ENCODE peak calls at places on chromosomes 4 and X, in six cellular contexts. O is stomach, W is uterus, B is testis, J is right lobe of liver, D is transverse colon. H is an unnamed sample. For H3K4me1, the result is how much of the 10 kb centered on the place peaks cover.

GRCh38 chrX:41384041-41384705 is 50.2 kb downstream of the DDX3X start:
- DNase-seq in D (peak), W (peak), J (peak), O (peak), B (peak), H (peak)

GRCh38 chr4:148441624-148441985 is 609 bp downstream of the NR3C2 start:
- DNase-seq in B (peak), O (no peak), D (no peak), W (peak), J (no peak), H (peak)

GRCh38 chr4:105637409-105638258 is 70.9 kb downstream of the INTS12 start:
- DNase-seq in J (peak), O (peak), D (peak), W (peak), B (peak), H (peak)

GRCh38 chr4:172686021-172686420 is 482.6 kb upstream of the GALNT7 start:
- DNase-seq in W (no peak), B (no peak), O (no peak), D (no peak), J (no peak), H (no peak)

GRCh38 chr4:168643083-168643795 is 146.4 kb downstream of the PALLD start:
- DNase-seq in O (no peak), D (no peak), W (no peak), B (no peak), J (no peak), H (no peak)

GRCh38 chrX:40931921-40932320 is 153.3 kb upstream of the USP9X start:
- DNase-seq in W (no peak), D (no peak), J (no peak), O (no peak), B (no peak), H (peak)

GRCh38 chr4:6169239-6169638 is 31.1 kb downstream of the JAKMIP1 start:
- DNase-seq in W (no peak), J (no peak), B (no peak), O (no peak), D (no peak), H (no peak)

GRCh38 chrX:111519215-111519614 is 7.8 kb downstream of the SERTM2 start:
- DNase-seq in J (no peak), D (peak), B (no peak), O (no peak), W (no peak), H (no peak)

GRCh38 chr4:173807347-173807746 is 277.3 kb upstream of the HAND2 start:
- DNase-seq in J (no peak), O (no peak), B (peak), W (peak), D (peak), H (no peak)

GRCh38 chrX:73728518-73729023 is 165.6 kb downstream of the CHIC1 start:
- DNase-seq in J (no peak), B (no peak), O (no peak), D (no peak), W (no peak), H (no peak)

GRCh38 chrX:63128509-63128908 is 222.6 kb downstream of the SPIN4 start:
- DNase-seq in W (no peak), B (peak), D (no peak), J (peak), O (no peak), H (no peak)

GRCh38 chrX:63561425-63561824 is 210.3 kb upstream of the SPIN4 start:
- DNase-seq in O (no peak), J (no peak), D (no peak), B (no peak), W (no peak), H (no peak)

GRCh38 chrX:107429090-107429489 is 20.4 kb upstream of the FRMPD3 start:
- DNase-seq in J (peak), D (peak), W (no peak), B (no peak), O (no peak), H (peak)

GRCh38 chr4:145820407-145820806 is 118.2 kb downstream of the ZNF827 start:
- DNase-seq in D (no peak), W (no peak), O (no peak), B (no peak), J (no peak), H (no peak)

GRCh38 chrX:23764585-23764984 is 18.4 kb upstream of the SAT1 start:
- DNase-seq in O (no peak), D (no peak), W (no peak), B (no peak), J (no peak), H (no peak)

GRCh38 chr4:29972121-29972520 is 748.0 kb upstream of the PCDH7 start:
- DNase-seq in O (no peak), W (no peak), B (no peak), D (no peak), J (no peak), H (no peak)

GRCh38 chrX:42094208-42094607 is 170.9 kb upstream of the CASK start:
- DNase-seq in J (no peak), W (no peak), O (no peak), D (no peak), B (no peak), H (no peak)

GRCh38 chr4:168741281-168742173 is 244.7 kb downstream of the PALLD start:
- DNase-seq in D (no peak), J (no peak), B (no peak), W (no peak), O (no peak), H (peak)

GRCh38 chr4:18185491-18185890 is 163.9 kb upstream of the LCORL start:
- DNase-seq in W (no peak), J (no peak), O (no peak), D (no peak), B (no peak), H (no peak)

GRCh38 chr4:89753601-89754066 is 83.3 kb downstream of the SNCA start:
- DNase-seq in O (no peak), W (no peak), B (no peak), D (no peak), J (no peak), H (no peak)

GRCh38 chr4:78673258-78673817 is 102.8 kb upstream of the BMP2K start:
- DNase-seq in D (no peak), J (no peak), W (no peak), B (no peak), O (no peak), H (no peak)

GRCh38 chr4:110073045-110073845 is 125.2 kb downstream of the ELOVL6 start:
- DNase-seq in D (no peak), O (peak), W (no peak), B (peak), J (peak), H (peak)
- H3K4me3 ChIP-seq in D (no peak), O (no peak), W (no peak), B (no peak), J (no peak), H (no peak)

GRCh38 chr4:140739971-140740370 is 16.2 kb downstream of the TBC1D9 start:
- DNase-seq in J (no peak), W (no peak), D (no peak), O (no peak), B (no peak), H (no peak)
- H3K4me1 ChIP-seq in J (under half), W (under half), D (under half), O (half or more), B (under half), H (under half)

GRCh38 chr4:9940041-9940440 is 81.3 kb downstream of the SLC2A9 start:
- DNase-seq in W (no peak), D (no peak), O (no peak), J (no peak), B (no peak), H (no peak)

GRCh38 chr4:9933184-9933583 is 88.1 kb downstream of the SLC2A9 start:
- DNase-seq in B (no peak), J (no peak), O (no peak), W (no peak), D (no peak), H (no peak)

GRCh38 chr4:9936128-9936644 is 85.1 kb downstream of the SLC2A9 start:
- DNase-seq in O (no peak), W (no peak), D (no peak), B (no peak), J (no peak), H (no peak)

GRCh38 chr4:9938933-9939332 is 82.4 kb downstream of the SLC2A9 start:
- DNase-seq in O (no peak), B (no peak), W (no peak), D (no peak), J (no peak), H (no peak)

DNA sequence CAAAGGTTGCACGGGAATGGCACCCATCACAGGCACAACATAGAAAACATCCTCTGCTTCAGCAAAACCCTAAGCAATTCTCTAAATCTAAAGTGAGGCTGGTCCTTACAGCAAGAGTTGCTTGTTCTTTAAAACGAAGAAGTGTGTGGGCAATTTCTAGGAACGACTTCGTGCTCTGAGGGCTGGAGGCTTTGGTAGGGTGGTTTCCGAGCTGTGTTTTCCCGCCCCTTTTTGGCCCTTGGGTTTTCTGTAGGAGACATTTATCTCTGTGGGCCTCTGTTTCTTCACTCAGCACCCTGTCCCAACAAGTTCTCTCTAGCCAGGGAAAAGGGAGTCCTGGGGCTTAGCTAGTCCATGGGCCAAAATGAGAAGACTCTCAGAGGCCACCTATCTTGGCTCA is 84.2 kb downstream of the SLC2A9 start:
- DNase-seq in O (no peak), W (no peak), D (no peak), B (no peak), J (no peak), H (no peak)
- TF ChIP-seq POLR2A in O (no peak), W (no peak), D (no peak), B (no peak), J (no peak), H (no peak)

GRCh38 chrX:13938053-13938765 is 91.5 kb downstream of the GEMIN8 start:
- DNase-seq in J (no peak), W (no peak), B (peak), O (peak), D (peak), H (peak)
- H3K4me3 ChIP-seq in J (peak), W (peak), B (peak), O (peak), D (peak), H (no peak)

DNA sequence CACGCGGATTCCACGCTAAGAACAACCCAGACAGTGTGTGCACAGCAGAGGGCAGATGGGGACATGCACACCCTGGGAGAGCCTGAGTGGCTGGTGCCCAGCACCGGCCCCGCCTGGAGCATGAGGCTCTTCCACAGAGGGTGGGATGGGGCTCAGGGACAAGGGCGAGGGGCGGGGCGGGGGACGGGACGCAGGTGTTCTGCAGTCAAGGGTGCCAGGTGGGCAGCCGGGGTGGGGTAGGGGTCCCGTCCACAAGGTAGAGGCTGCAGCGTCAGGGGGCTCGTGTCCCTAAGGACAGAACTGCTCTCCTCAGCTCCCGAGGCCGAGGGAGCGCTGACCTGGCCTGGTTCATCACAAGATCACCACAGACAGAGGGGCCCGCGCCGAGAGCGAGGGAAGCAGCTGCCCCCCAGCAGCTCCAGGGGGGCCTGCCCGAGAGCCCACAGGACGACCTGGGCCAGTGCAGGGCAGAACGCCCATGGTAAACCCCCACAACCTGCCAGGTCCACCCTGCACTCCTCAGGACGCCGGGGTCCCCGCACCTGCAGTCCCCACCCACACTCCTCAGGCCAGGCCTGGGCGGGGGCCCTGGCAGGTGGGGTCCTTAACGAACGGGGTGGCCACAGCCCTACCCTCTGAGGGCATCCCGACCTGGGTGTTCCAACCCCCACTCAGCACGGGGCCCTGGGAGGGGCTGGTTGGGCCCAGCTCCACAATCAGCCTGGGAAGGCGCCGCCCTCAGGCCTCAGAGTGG is 26.7 kb downstream of the CTBP1 start:
- DNase-seq in J (no peak), W (no peak), O (no peak), B (no peak), D (no peak), H (no peak)
- H3K4me1 ChIP-seq in J (under half), W (under half), O (under half), B (under half), D (under half), H (under half)

GRCh38 chrX:2699959-2700358 is 8.9 kb downstream of the CD99 start:
- DNase-seq in B (no peak), D (no peak), W (no peak), J (no peak), O (no peak), H (no peak)
- TF ChIP-seq POLR2A in B (no peak), D (no peak), W (no peak), J (no peak), O (no peak), H (no peak)

DNA sequence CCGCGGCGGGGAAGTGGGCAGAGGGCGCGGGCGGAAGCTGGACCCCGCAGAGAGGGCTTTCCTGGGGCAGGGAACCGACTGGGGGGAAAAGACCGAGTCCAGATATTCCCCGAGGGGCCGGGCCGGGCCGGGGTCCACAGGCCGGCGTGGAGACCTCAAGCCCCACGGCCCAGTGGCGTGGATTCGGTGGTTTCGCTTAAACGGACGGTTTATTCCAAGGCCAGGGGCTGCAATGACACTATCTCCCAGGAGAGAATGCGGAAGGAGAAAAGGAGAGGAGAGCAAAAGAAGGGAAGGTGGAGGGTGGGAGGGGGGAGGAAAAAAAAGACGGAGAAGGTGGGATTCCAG is 10.8 kb downstream of the ARX start:
- DNase-seq in O (no peak), B (no peak), J (no peak), W (no peak), D (no peak), H (no peak)
- H3K4me3 ChIP-seq in O (peak), B (peak), J (no peak), W (peak), D (no peak), H (no peak)

DNA sequence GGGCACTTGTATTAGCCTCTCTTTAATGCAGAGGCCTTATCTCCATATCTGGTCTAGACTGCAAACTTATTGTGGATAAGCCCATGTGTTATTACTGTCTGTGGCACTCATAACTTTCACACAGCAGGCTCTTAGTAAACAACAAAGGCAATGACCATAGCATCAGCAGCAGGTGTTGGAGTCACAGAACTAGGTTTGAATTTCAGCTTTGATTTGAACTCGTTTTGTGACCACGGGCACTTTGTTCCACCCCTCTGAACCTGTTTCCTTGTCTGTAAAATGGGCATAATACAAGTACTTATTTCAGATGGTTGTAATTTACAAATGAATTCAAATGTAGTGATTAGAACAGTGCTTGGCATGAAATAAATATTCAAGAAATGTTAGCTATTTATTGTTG is 121.8 kb upstream of the C1GALT1C1 start:
- DNase-seq in J (no peak), D (no peak), W (no peak), B (no peak), O (no peak), H (no peak)
- H3K4me1 ChIP-seq in J (under half), D (under half), W (under half), B (under half), O (under half), H (under half)

GRCh38 chr4:1246901-1247810 is 1.8 kb downstream of the CTBP1 start:
- DNase-seq in B (peak), D (peak), J (peak), W (peak), O (no peak), H (peak)

GRCh38 chr4:1247811-1248261 is 1.1 kb downstream of the CTBP1 start:
- DNase-seq in B (no peak), W (no peak), J (no peak), O (no peak), D (no peak), H (no peak)

GRCh38 chr4:1249731-1250526 is 999 bp upstream of the CTBP1 start:
- DNase-seq in B (no peak), O (no peak), W (peak), J (peak), D (peak), H (peak)

GRCh38 chr4:1249148-1249730 is 309 bp upstream of the CTBP1 start:
- DNase-seq in D (peak), O (peak), W (peak), J (peak), B (peak), H (peak)

DNA sequence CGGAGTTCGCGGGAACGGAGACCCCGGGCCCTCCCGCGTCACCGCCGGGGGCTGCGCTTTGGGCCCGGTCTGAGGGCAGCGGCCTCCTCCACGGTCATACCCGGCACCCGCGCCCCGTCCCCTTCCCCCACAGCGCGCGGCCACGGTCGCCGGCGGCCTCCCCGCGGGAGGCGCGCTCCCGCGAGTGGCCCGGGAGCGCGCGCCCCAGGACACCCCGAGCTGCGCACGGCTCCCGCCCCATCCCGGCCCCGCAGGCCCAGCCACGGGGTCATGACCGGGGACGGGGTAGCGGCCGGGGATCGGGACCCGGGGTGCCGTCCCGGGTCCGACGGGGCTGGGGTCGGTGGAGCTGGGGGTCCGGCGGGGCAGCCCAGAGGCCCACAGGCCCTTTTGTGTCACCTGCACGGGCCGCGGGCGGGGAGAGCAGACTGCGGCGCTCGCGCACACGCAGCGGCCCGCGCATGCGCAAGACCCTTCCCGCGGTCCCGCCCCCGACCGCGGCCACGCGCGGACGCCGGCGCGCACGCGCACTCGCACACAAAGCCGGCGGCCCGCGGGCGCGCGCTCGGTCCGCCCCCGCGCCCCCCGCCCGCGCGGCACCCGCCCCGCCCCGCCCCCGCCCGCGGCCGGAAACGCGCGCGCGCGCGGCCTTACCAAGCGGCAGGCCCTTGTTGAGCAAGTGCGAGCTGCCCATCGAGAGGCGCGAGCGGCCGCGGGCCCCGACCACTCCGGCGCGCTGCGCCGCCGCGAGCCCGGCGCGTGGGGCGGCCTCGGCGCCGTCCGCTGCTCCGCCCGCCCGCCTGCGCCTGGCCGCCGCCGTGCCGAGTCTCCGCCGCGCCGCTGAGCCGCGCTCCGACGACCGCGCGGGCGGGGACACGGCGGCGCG is at the start of gene CTBP1:
- DNase-seq in B (peak), D (peak), J (peak), O (peak), W (peak), H (peak)
- TF ChIP-seq POLR2A in B (no peak), D (peak), J (peak), O (no peak), W (peak), H (peak)